ENCODE peak calls at places on chromosome 11, in four cellular contexts. One of them, this sample, is unnamed.

GRCh38 chr11:84564180-84564866 is 1062.8 kb downstream of the DLG2 start:
- DNase-seq in stimulated activated CD4-positive, alpha-beta T cell treated with anti-CD3 and anti-CD28 coated beads, Interleukin-15, amount 100 ng/mL, for 1 hour: no peak
- DNase-seq in ELR: peak
- DNase-seq in kidney: no peak
- DNase-seq in this sample: no peak

GRCh38 chr11:12273618-12273995 is 103.8 kb upstream of the PARVA start:
- DNase-seq in ELR: no peak
- DNase-seq in stimulated activated CD4-positive, alpha-beta T cell treated with anti-CD3 and anti-CD28 coated beads, Interleukin-15, amount 100 ng/mL, for 1 hour: no peak
- DNase-seq in kidney: no peak
- DNase-seq in this sample: no peak

GRCh38 chr11:83070044-83070877 is 1.4 kb downstream of the RAB30 start:
- DNase-seq in stimulated activated CD4-positive, alpha-beta T cell treated with anti-CD3 and anti-CD28 coated beads, Interleukin-15, amount 100 ng/mL, for 1 hour: no peak
- DNase-seq in kidney: no peak
- DNase-seq in ELR: peak
- DNase-seq in this sample: no peak

GRCh38 chr11:46050065-46050464 is 71.2 kb downstream of the PHF21A start:
- DNase-seq in kidney: no peak
- DNase-seq in stimulated activated CD4-positive, alpha-beta T cell treated with anti-CD3 and anti-CD28 coated beads, Interleukin-15, amount 100 ng/mL, for 1 hour: no peak
- DNase-seq in ELR: peak
- DNase-seq in this sample: no peak

GRCh38 chr11:47186076-47186936 is at the start of gene PACSIN3:
- DNase-seq in kidney: peak
- DNase-seq in ELR: peak
- DNase-seq in stimulated activated CD4-positive, alpha-beta T cell treated with anti-CD3 and anti-CD28 coated beads, Interleukin-15, amount 100 ng/mL, for 1 hour: peak
- DNase-seq in this sample: peak

GRCh38 chr11:95451261-95451660 is 220.3 kb upstream of the SESN3 start:
- DNase-seq in kidney: no peak
- DNase-seq in ELR: no peak
- DNase-seq in stimulated activated CD4-positive, alpha-beta T cell treated with anti-CD3 and anti-CD28 coated beads, Interleukin-15, amount 100 ng/mL, for 1 hour: no peak
- DNase-seq in this sample: no peak

GRCh38 chr11:109971184-109971523 is 122.0 kb upstream of the ZC3H12C start:
- DNase-seq in stimulated activated CD4-positive, alpha-beta T cell treated with anti-CD3 and anti-CD28 coated beads, Interleukin-15, amount 100 ng/mL, for 1 hour: no peak
- DNase-seq in kidney: no peak
- DNase-seq in ELR: peak
- DNase-seq in this sample: no peak

GRCh38 chr11:72411623-72412532 is 22.5 kb downstream of the CLPB start:
- DNase-seq in kidney: no peak
- DNase-seq in ELR: no peak
- DNase-seq in stimulated activated CD4-positive, alpha-beta T cell treated with anti-CD3 and anti-CD28 coated beads, Interleukin-15, amount 100 ng/mL, for 1 hour: no peak
- DNase-seq in this sample: peak

GRCh38 chr11:27392715-27393114 is 29.7 kb upstream of the CCDC34 start:
- DNase-seq in stimulated activated CD4-positive, alpha-beta T cell treated with anti-CD3 and anti-CD28 coated beads, Interleukin-15, amount 100 ng/mL, for 1 hour: no peak
- DNase-seq in kidney: no peak
- DNase-seq in ELR: peak
- DNase-seq in this sample: no peak

GRCh38 chr11:8224711-8225110 is 39.0 kb downstream of the LMO1 start:
- DNase-seq in ELR: no peak
- DNase-seq in kidney: no peak
- DNase-seq in stimulated activated CD4-positive, alpha-beta T cell treated with anti-CD3 and anti-CD28 coated beads, Interleukin-15, amount 100 ng/mL, for 1 hour: no peak
- DNase-seq in this sample: no peak

GRCh38 chr11:2559527-2560311 is 114.9 kb downstream of the KCNQ1 start:
- DNase-seq in ELR: no peak
- DNase-seq in kidney: peak
- DNase-seq in stimulated activated CD4-positive, alpha-beta T cell treated with anti-CD3 and anti-CD28 coated beads, Interleukin-15, amount 100 ng/mL, for 1 hour: no peak
- DNase-seq in this sample: no peak

GRCh38 chr11:116913000-116913399 is 75.6 kb upstream of the APOA1 start:
- DNase-seq in ELR: peak
- DNase-seq in kidney: no peak
- DNase-seq in stimulated activated CD4-positive, alpha-beta T cell treated with anti-CD3 and anti-CD28 coated beads, Interleukin-15, amount 100 ng/mL, for 1 hour: no peak
- DNase-seq in this sample: no peak

GRCh38 chr11:69578167-69578566 is 62.8 kb upstream of the CCND1 start:
- DNase-seq in ELR: no peak
- DNase-seq in kidney: no peak
- DNase-seq in stimulated activated CD4-positive, alpha-beta T cell treated with anti-CD3 and anti-CD28 coated beads, Interleukin-15, amount 100 ng/mL, for 1 hour: no peak
- DNase-seq in this sample: no peak

GRCh38 chr11:2293396-2294339 is 8.1 kb downstream of the C11orf21 start:
- DNase-seq in kidney: peak
- DNase-seq in ELR: no peak
- DNase-seq in stimulated activated CD4-positive, alpha-beta T cell treated with anti-CD3 and anti-CD28 coated beads, Interleukin-15, amount 100 ng/mL, for 1 hour: no peak
- DNase-seq in this sample: no peak

GRCh38 chr11:19938051-19938856 is 222.0 kb downstream of the DBX1 start:
- DNase-seq in kidney: no peak
- DNase-seq in stimulated activated CD4-positive, alpha-beta T cell treated with anti-CD3 and anti-CD28 coated beads, Interleukin-15, amount 100 ng/mL, for 1 hour: no peak
- DNase-seq in ELR: peak
- DNase-seq in this sample: peak

GRCh38 chr11:85182437-85183109 is 444.6 kb downstream of the DLG2 start:
- DNase-seq in stimulated activated CD4-positive, alpha-beta T cell treated with anti-CD3 and anti-CD28 coated beads, Interleukin-15, amount 100 ng/mL, for 1 hour: no peak
- DNase-seq in ELR: peak
- DNase-seq in kidney: no peak
- DNase-seq in this sample: peak

GRCh38 chr11:126585388-126586302 is 230.2 kb downstream of the ST3GAL4 start:
- DNase-seq in kidney: no peak
- DNase-seq in stimulated activated CD4-positive, alpha-beta T cell treated with anti-CD3 and anti-CD28 coated beads, Interleukin-15, amount 100 ng/mL, for 1 hour: no peak
- DNase-seq in ELR: peak
- DNase-seq in this sample: no peak

GRCh38 chr11:91978747-91979146 is 245.9 kb upstream of the FAT3 start:
- DNase-seq in stimulated activated CD4-positive, alpha-beta T cell treated with anti-CD3 and anti-CD28 coated beads, Interleukin-15, amount 100 ng/mL, for 1 hour: no peak
- DNase-seq in kidney: no peak
- DNase-seq in ELR: no peak
- DNase-seq in this sample: no peak

GRCh38 chr11:111982019-111982464 is 43.2 kb upstream of the DLAT start:
- DNase-seq in kidney: no peak
- DNase-seq in stimulated activated CD4-positive, alpha-beta T cell treated with anti-CD3 and anti-CD28 coated beads, Interleukin-15, amount 100 ng/mL, for 1 hour: peak
- DNase-seq in ELR: peak
- DNase-seq in this sample: peak

GRCh38 chr11:113587318-113587739 is 112.1 kb upstream of the DRD2 start:
- DNase-seq in kidney: no peak
- DNase-seq in ELR: peak
- DNase-seq in stimulated activated CD4-positive, alpha-beta T cell treated with anti-CD3 and anti-CD28 coated beads, Interleukin-15, amount 100 ng/mL, for 1 hour: no peak
- DNase-seq in this sample: no peak

GRCh38 chr11:69985654-69986420 is 92.3 kb upstream of the ANO1 start:
- DNase-seq in ELR: no peak
- DNase-seq in stimulated activated CD4-positive, alpha-beta T cell treated with anti-CD3 and anti-CD28 coated beads, Interleukin-15, amount 100 ng/mL, for 1 hour: no peak
- DNase-seq in kidney: peak
- DNase-seq in this sample: no peak

GRCh38 chr11:100525635-100526034 is 161.5 kb upstream of the ARHGAP42 start:
- DNase-seq in stimulated activated CD4-positive, alpha-beta T cell treated with anti-CD3 and anti-CD28 coated beads, Interleukin-15, amount 100 ng/mL, for 1 hour: no peak
- DNase-seq in ELR: peak
- DNase-seq in kidney: no peak
- DNase-seq in this sample: no peak

GRCh38 chr11:67282155-67282875 is 6.8 kb upstream of the ANKRD13D start:
- DNase-seq in kidney: peak
- DNase-seq in ELR: no peak
- DNase-seq in stimulated activated CD4-positive, alpha-beta T cell treated with anti-CD3 and anti-CD28 coated beads, Interleukin-15, amount 100 ng/mL, for 1 hour: no peak
- DNase-seq in this sample: no peak

GRCh38 chr11:101825551-101825950 is 89.3 kb upstream of the CEP126 start:
- DNase-seq in ELR: no peak
- DNase-seq in stimulated activated CD4-positive, alpha-beta T cell treated with anti-CD3 and anti-CD28 coated beads, Interleukin-15, amount 100 ng/mL, for 1 hour: no peak
- DNase-seq in kidney: no peak
- DNase-seq in this sample: no peak

GRCh38 chr11:113894421-113894996 is 10.1 kb upstream of the HTR3B start:
- DNase-seq in stimulated activated CD4-positive, alpha-beta T cell treated with anti-CD3 and anti-CD28 coated beads, Interleukin-15, amount 100 ng/mL, for 1 hour: no peak
- DNase-seq in ELR: no peak
- DNase-seq in kidney: no peak
- DNase-seq in this sample: peak

GRCh38 chr11:101030692-101031091 is 98.9 kb downstream of the PGR start:
- DNase-seq in stimulated activated CD4-positive, alpha-beta T cell treated with anti-CD3 and anti-CD28 coated beads, Interleukin-15, amount 100 ng/mL, for 1 hour: no peak
- DNase-seq in kidney: no peak
- DNase-seq in ELR: no peak
- DNase-seq in this sample: no peak

GRCh38 chr11:32090774-32091370 is at the start of gene RCN1:
- DNase-seq in stimulated activated CD4-positive, alpha-beta T cell treated with anti-CD3 and anti-CD28 coated beads, Interleukin-15, amount 100 ng/mL, for 1 hour: peak
- DNase-seq in ELR: peak
- DNase-seq in kidney: peak
- DNase-seq in this sample: peak

GRCh38 chr11:32088117-32088941 is 2.5 kb upstream of the RCN1 start:
- DNase-seq in ELR: peak
- DNase-seq in kidney: peak
- DNase-seq in stimulated activated CD4-positive, alpha-beta T cell treated with anti-CD3 and anti-CD28 coated beads, Interleukin-15, amount 100 ng/mL, for 1 hour: no peak
- DNase-seq in this sample: no peak

GRCh38 chr11:70568504-70569172 is 170.3 kb downstream of the CTTN start:
- DNase-seq in ELR: peak
- DNase-seq in stimulated activated CD4-positive, alpha-beta T cell treated with anti-CD3 and anti-CD28 coated beads, Interleukin-15, amount 100 ng/mL, for 1 hour: no peak
- DNase-seq in kidney: peak
- DNase-seq in this sample: no peak

GRCh38 chr11:85845052-85845631 is 10.0 kb upstream of the CCDC83 start:
- DNase-seq in stimulated activated CD4-positive, alpha-beta T cell treated with anti-CD3 and anti-CD28 coated beads, Interleukin-15, amount 100 ng/mL, for 1 hour: no peak
- DNase-seq in kidney: no peak
- DNase-seq in ELR: peak
- DNase-seq in this sample: no peak

GRCh38 chr11:70482529-70482917 is 84.2 kb downstream of the CTTN start:
- DNase-seq in stimulated activated CD4-positive, alpha-beta T cell treated with anti-CD3 and anti-CD28 coated beads, Interleukin-15, amount 100 ng/mL, for 1 hour: no peak
- DNase-seq in kidney: no peak
- DNase-seq in ELR: no peak
- DNase-seq in this sample: no peak

GRCh38 chr11:60874421-60875365 is 7.4 kb downstream of the ZP1 start:
- DNase-seq in kidney: no peak
- DNase-seq in stimulated activated CD4-positive, alpha-beta T cell treated with anti-CD3 and anti-CD28 coated beads, Interleukin-15, amount 100 ng/mL, for 1 hour: no peak
- DNase-seq in ELR: no peak
- DNase-seq in this sample: no peak

This sample was measured in GM12891.